ENCODE peak calls at places on chromosomes 11 and 22, in ten cellular contexts. A is stimulated activated CD8-positive, alpha-beta memory T cell treated with anti-CD3 and anti-CD28 coated beads, Interleukin-7, amount 100 ng/mL, for 1 hour; G is nucleus accumbens; W is GM03348; C is CD4-positive, alpha-beta T cell; X is T-helper 2 cell; F is DMS 273 treated with DMSO at 0.1 percent for 48 hours; B is RCC 7860; T is fibroblast of mammary gland; U is activated T-cell treated with anti-CD3 and anti-CD28 coated beads for 4 hours. J is an unnamed sample.

GRCh38 chr11:726278-726915 is 20.4 kb downstream of the EPS8L2 start:
- DNase-seq in A (no peak), G (no peak), W (no peak), C (no peak), X (peak), F (no peak), B (no peak), T (peak), U (no peak), J (no peak)

GRCh38 chr11:1410366-1411291 is 20.9 kb downstream of the BRSK2 start:
- DNase-seq in A (no peak), G (peak), W (no peak), C (no peak), X (no peak), F (no peak), B (no peak), T (no peak), U (no peak), J (no peak)

GRCh38 chr11:119573858-119574257 is 150.9 kb upstream of the THY1 start:
- DNase-seq in A (no peak), G (no peak), W (no peak), C (no peak), X (no peak), F (no peak), B (no peak), T (no peak), U (no peak), J (no peak)

GRCh38 chr11:63889344-63889743 is 27.6 kb downstream of the RCOR2 start:
- DNase-seq in A (no peak), G (no peak), W (no peak), C (no peak), X (no peak), F (no peak), B (no peak), T (no peak), U (no peak), J (no peak)

GRCh38 chr11:32821517-32821916 is 8.2 kb upstream of the PRRG4 start:
- DNase-seq in A (no peak), G (no peak), W (no peak), C (no peak), X (no peak), F (no peak), B (no peak), T (peak), U (no peak), J (no peak)

GRCh38 chr22:37633082-37633692 is 6.3 kb upstream of the SH3BP1 start:
- DNase-seq in A (no peak), G (no peak), W (no peak), C (no peak), X (peak), F (no peak), B (no peak), T (no peak), U (no peak), J (peak)

GRCh38 chr22:46854125-46854870 is 91.8 kb downstream of the TBC1D22A start:
- DNase-seq in A (no peak), G (no peak), W (no peak), C (no peak), X (no peak), F (no peak), B (no peak), T (no peak), U (no peak), J (no peak)

GRCh38 chr22:33865248-33865647 is 55.0 kb downstream of the LARGE1 start:
- DNase-seq in A (no peak), G (no peak), W (no peak), C (no peak), X (no peak), F (no peak), B (no peak), T (no peak), U (no peak), J (no peak)

GRCh38 chr11:67680701-67681472 is 6.5 kb upstream of the ALDH3B2 start:
- DNase-seq in A (no peak), G (no peak), W (no peak), C (no peak), X (no peak), F (no peak), B (no peak), T (no peak), U (no peak), J (no peak)

GRCh38 chr22:30196141-30196866 is 50.3 kb downstream of the LIF start:
- DNase-seq in A (peak), G (no peak), W (peak), C (no peak), X (no peak), F (no peak), B (peak), T (peak), U (no peak), J (no peak)

GRCh38 chr22:43057641-43058040 is 31.6 kb downstream of the TTLL1 start:
- DNase-seq in A (no peak), G (no peak), W (no peak), C (no peak), X (no peak), F (no peak), B (no peak), T (no peak), U (no peak), J (no peak)

GRCh38 chr11:44621140-44621681 is 55.7 kb downstream of the CD82 start:
- DNase-seq in A (no peak), G (peak), W (peak), C (peak), X (peak), F (no peak), B (no peak), T (peak), U (no peak), J (peak)

GRCh38 chr11:128624269-128625170 is 37.2 kb upstream of the ETS1 start:
- DNase-seq in A (peak), G (no peak), W (no peak), C (peak), X (peak), F (no peak), B (no peak), T (no peak), U (no peak), J (no peak)

GRCh38 chr22:45478108-45478771 is 24.4 kb upstream of the FBLN1 start:
- DNase-seq in A (no peak), G (no peak), W (peak), C (no peak), X (no peak), F (no peak), B (no peak), T (peak), U (no peak), J (no peak)

GRCh38 chr11:100823360-100823759 is 136.3 kb downstream of the ARHGAP42 start:
- DNase-seq in A (no peak), G (no peak), W (peak), C (no peak), X (no peak), F (peak), B (no peak), T (peak), U (no peak), J (no peak)

GRCh38 chr11:35639591-35640179 is 21.4 kb downstream of the FJX1 start:
- DNase-seq in A (no peak), G (no peak), W (no peak), C (no peak), X (no peak), F (no peak), B (no peak), T (no peak), U (no peak), J (no peak)

GRCh38 chr11:19873730-19874129 is 161.1 kb downstream of the NAV2 start:
- DNase-seq in A (no peak), G (no peak), W (no peak), C (no peak), X (no peak), F (no peak), B (no peak), T (no peak), U (no peak), J (no peak)

GRCh38 chr11:28017816-28018215 is 90.1 kb downstream of the KIF18A start:
- DNase-seq in A (no peak), G (no peak), W (peak), C (no peak), X (no peak), F (no peak), B (no peak), T (peak), U (no peak), J (no peak)

GRCh38 chr22:33465554-33465953 is 407.4 kb upstream of the SYN3 start:
- DNase-seq in A (no peak), G (no peak), W (no peak), C (no peak), X (no peak), F (no peak), B (no peak), T (no peak), U (no peak), J (no peak)

GRCh38 chr22:44582016-44582415 is 84.0 kb upstream of the RTL6 start:
- DNase-seq in A (no peak), G (no peak), W (no peak), C (no peak), X (no peak), F (no peak), B (no peak), T (no peak), U (no peak), J (no peak)

GRCh38 chr22:40855960-40856512 is 403 bp downstream of the ST13 start:
- DNase-seq in A (no peak), G (no peak), W (peak), C (peak), X (peak), F (no peak), B (peak), T (peak), U (no peak), J (peak)

GRCh38 chr11:12642040-12642439 is 32.2 kb upstream of the TEAD1 start:
- DNase-seq in A (no peak), G (no peak), W (peak), C (no peak), X (no peak), F (peak), B (no peak), T (peak), U (no peak), J (no peak)

GRCh38 chr22:37806409-37807338 is 1.1 kb upstream of the GCAT start:
- DNase-seq in A (no peak), G (no peak), W (peak), C (no peak), X (peak), F (no peak), B (no peak), T (peak), U (no peak), J (no peak)

GRCh38 chr11:3095712-3096361 is 38.6 kb upstream of the CARS1 start:
- DNase-seq in A (no peak), G (no peak), W (peak), C (no peak), X (no peak), F (no peak), B (no peak), T (peak), U (no peak), J (no peak)

GRCh38 chr11:114133548-114134329 is 74.2 kb downstream of the ZBTB16 start:
- DNase-seq in A (no peak), G (no peak), W (no peak), C (no peak), X (no peak), F (no peak), B (no peak), T (peak), U (no peak), J (no peak)